ENCODE peak calls at places on chromosomes 3 and 15, in seven cellular contexts. One of them, this sample, is unnamed.
A peak's percentile ranks its signal among the peaks of the same experiment; 100 is the strongest.

GRCh38 chr3:40534283-40534682 is 9.5 kb downstream of the ZNF621 start:
- DNase-seq in K562: no peak
- DNase-seq in HCT116: no peak
- DNase-seq in IMR-90: no peak
- DNase-seq in A549: no peak
- DNase-seq in CD4-positive, alpha-beta memory T cell: no peak
- DNase-seq in H1: no peak
- DNase-seq in this sample: no peak

GRCh38 chr3:110419571-110419970 is 652.0 kb upstream of the NECTIN3 start:
- DNase-seq in HCT116: no peak
- DNase-seq in IMR-90: no peak
- DNase-seq in K562: no peak
- DNase-seq in H1: no peak
- DNase-seq in A549: no peak
- DNase-seq in CD4-positive, alpha-beta memory T cell: no peak
- DNase-seq in this sample: no peak

GRCh38 chr15:58510715-58511465 is 79.1 kb downstream of the LIPC start:
- DNase-seq in IMR-90: peak; percentile 51
- DNase-seq in K562: no peak
- DNase-seq in HCT116: no peak
- DNase-seq in A549: no peak
- DNase-seq in H1: no peak
- DNase-seq in CD4-positive, alpha-beta memory T cell: no peak
- DNase-seq in this sample: no peak

GRCh38 chr15:39935241-39935640 is 1.3 kb downstream of the EIF2AK4 start:
- DNase-seq in HCT116: no peak
- DNase-seq in A549: no peak
- DNase-seq in IMR-90: no peak
- DNase-seq in K562: no peak
- DNase-seq in CD4-positive, alpha-beta memory T cell: no peak
- DNase-seq in H1: no peak
- DNase-seq in this sample: no peak

GRCh38 chr3:178131801-178132200 is 404.4 kb upstream of the KCNMB2 start:
- DNase-seq in A549: no peak
- DNase-seq in IMR-90: peak; percentile 52
- DNase-seq in H1: no peak
- DNase-seq in K562: no peak
- DNase-seq in HCT116: no peak
- DNase-seq in CD4-positive, alpha-beta memory T cell: no peak
- DNase-seq in this sample: no peak

GRCh38 chr15:37678124-37678523 is 256.3 kb upstream of the TMCO5A start:
- DNase-seq in A549: no peak
- DNase-seq in K562: no peak
- DNase-seq in IMR-90: no peak
- DNase-seq in H1: peak; percentile 50
- DNase-seq in CD4-positive, alpha-beta memory T cell: no peak
- DNase-seq in HCT116: no peak
- DNase-seq in this sample: no peak

GRCh38 chr3:126508539-126508938 is 9.0 kb downstream of the UROC1 start:
- DNase-seq in K562: no peak
- DNase-seq in CD4-positive, alpha-beta memory T cell: no peak
- DNase-seq in A549: peak; percentile 11
- DNase-seq in H1: no peak
- DNase-seq in IMR-90: no peak
- DNase-seq in HCT116: peak; percentile 8
- DNase-seq in this sample: no peak

GRCh38 chr3:172749201-172749965 is 1.1 kb upstream of the ECT2 start:
- DNase-seq in K562: no peak
- DNase-seq in IMR-90: peak; percentile 96
- DNase-seq in H1: no peak
- DNase-seq in A549: peak; percentile 98
- DNase-seq in HCT116: peak; percentile 90
- DNase-seq in CD4-positive, alpha-beta memory T cell: no peak
- DNase-seq in this sample: no peak

GRCh38 chr3:72591522-72592421 is 256.5 kb downstream of the SHQ1 start:
- DNase-seq in K562: peak; percentile 36
- DNase-seq in IMR-90: peak; percentile 69
- DNase-seq in CD4-positive, alpha-beta memory T cell: no peak
- DNase-seq in H1: no peak
- DNase-seq in A549: peak; percentile 42
- DNase-seq in HCT116: no peak
- DNase-seq in this sample: no peak

GRCh38 chr3:53859178-53859577 is 12.8 kb downstream of the IL17RB start:
- DNase-seq in IMR-90: no peak
- DNase-seq in H1: no peak
- DNase-seq in A549: no peak
- DNase-seq in HCT116: no peak
- DNase-seq in CD4-positive, alpha-beta memory T cell: no peak
- DNase-seq in K562: no peak
- DNase-seq in this sample: no peak

GRCh38 chr3:10479311-10479710 is 26.1 kb downstream of the ATP2B2 start:
- DNase-seq in K562: no peak
- DNase-seq in IMR-90: no peak
- DNase-seq in H1: no peak
- DNase-seq in A549: no peak
- DNase-seq in HCT116: no peak
- DNase-seq in CD4-positive, alpha-beta memory T cell: no peak
- DNase-seq in this sample: no peak

GRCh38 chr3:151387443-151388241 is 3.1 kb upstream of the P2RY12 start:
- DNase-seq in A549: no peak
- DNase-seq in H1: no peak
- DNase-seq in IMR-90: no peak
- DNase-seq in CD4-positive, alpha-beta memory T cell: no peak
- DNase-seq in K562: no peak
- DNase-seq in HCT116: no peak
- DNase-seq in this sample: no peak

GRCh38 chr3:53531749-53532148 is 37.3 kb downstream of the CACNA1D start:
- DNase-seq in H1: no peak
- DNase-seq in K562: no peak
- DNase-seq in IMR-90: no peak
- DNase-seq in CD4-positive, alpha-beta memory T cell: no peak
- DNase-seq in HCT116: peak; percentile 6
- DNase-seq in A549: no peak
- DNase-seq in this sample: peak; percentile 15

GRCh38 chr3:154904328-154904727 is 175.8 kb upstream of the MME start:
- DNase-seq in CD4-positive, alpha-beta memory T cell: no peak
- DNase-seq in IMR-90: peak; percentile 54
- DNase-seq in H1: no peak
- DNase-seq in A549: peak; percentile 11
- DNase-seq in HCT116: peak; percentile 33
- DNase-seq in K562: no peak
- DNase-seq in this sample: peak; percentile 51

GRCh38 chr15:39934415-39935044 is 615 bp downstream of the EIF2AK4 start:
- DNase-seq in H1: no peak
- DNase-seq in K562: no peak
- DNase-seq in CD4-positive, alpha-beta memory T cell: no peak
- DNase-seq in HCT116: no peak
- DNase-seq in IMR-90: no peak
- DNase-seq in A549: no peak
- DNase-seq in this sample: no peak

GRCh38 chr15:77414781-77415442 is 5.0 kb downstream of the PEAK1 start:
- DNase-seq in H1: no peak
- DNase-seq in CD4-positive, alpha-beta memory T cell: no peak
- DNase-seq in HCT116: no peak
- DNase-seq in K562: no peak
- DNase-seq in A549: no peak
- DNase-seq in IMR-90: no peak
- DNase-seq in this sample: no peak

GRCh38 chr15:94745371-94745770 is 514.0 kb downstream of the MCTP2 start:
- DNase-seq in H1: no peak
- DNase-seq in IMR-90: no peak
- DNase-seq in HCT116: no peak
- DNase-seq in K562: no peak
- DNase-seq in A549: no peak
- DNase-seq in CD4-positive, alpha-beta memory T cell: no peak
- DNase-seq in this sample: no peak

GRCh38 chr3:143814358-143814968 is 33.8 kb downstream of the SLC9A9 start:
- DNase-seq in K562: no peak
- DNase-seq in IMR-90: no peak
- DNase-seq in H1: no peak
- DNase-seq in CD4-positive, alpha-beta memory T cell: no peak
- DNase-seq in A549: no peak
- DNase-seq in HCT116: no peak
- DNase-seq in this sample: no peak

GRCh38 chr3:42190701-42191442 is 75.1 kb downstream of the CCK start:
- DNase-seq in A549: peak; percentile 61
- DNase-seq in IMR-90: peak; percentile 52
- DNase-seq in CD4-positive, alpha-beta memory T cell: peak; percentile 61
- DNase-seq in HCT116: peak; percentile 41
- DNase-seq in K562: peak; percentile 69
- DNase-seq in H1: peak; percentile 89
- DNase-seq in this sample: peak; percentile 70

GRCh38 chr3:82080261-82080660 is 318.8 kb upstream of the GBE1 start:
- DNase-seq in A549: no peak
- DNase-seq in CD4-positive, alpha-beta memory T cell: no peak
- DNase-seq in H1: no peak
- DNase-seq in HCT116: no peak
- DNase-seq in IMR-90: no peak
- DNase-seq in K562: no peak
- DNase-seq in this sample: no peak

GRCh38 chr15:31552482-31553099 is 226.0 kb downstream of the KLF13 start:
- DNase-seq in K562: no peak
- DNase-seq in H1: no peak
- DNase-seq in A549: no peak
- DNase-seq in IMR-90: peak; percentile 24
- DNase-seq in HCT116: no peak
- DNase-seq in CD4-positive, alpha-beta memory T cell: no peak
- DNase-seq in this sample: no peak

GRCh38 chr15:35281515-35281914 is 196.4 kb upstream of the NANOGP8 start:
- DNase-seq in A549: no peak
- DNase-seq in IMR-90: peak; percentile 70
- DNase-seq in H1: no peak
- DNase-seq in K562: no peak
- DNase-seq in CD4-positive, alpha-beta memory T cell: no peak
- DNase-seq in HCT116: peak; percentile 35
- DNase-seq in this sample: no peak

GRCh38 chr3:192884831-192885356 is 32.8 kb downstream of the MB21D2 start:
- DNase-seq in H1: no peak
- DNase-seq in IMR-90: peak; percentile 72
- DNase-seq in A549: no peak
- DNase-seq in HCT116: no peak
- DNase-seq in CD4-positive, alpha-beta memory T cell: no peak
- DNase-seq in K562: no peak
- DNase-seq in this sample: no peak
- H3K4me1 ChIP-seq in H1: peaks cover 1% of the 10 kb centered on the region
- H3K4me1 ChIP-seq in IMR-90: peaks cover 26% of the 10 kb centered on the region
- H3K4me1 ChIP-seq in A549: peaks cover 48% of the 10 kb centered on the region
- H3K4me1 ChIP-seq in HCT116: peaks cover 47% of the 10 kb centered on the region
- H3K4me1 ChIP-seq in CD4-positive, alpha-beta memory T cell: peaks cover 36% of the 10 kb centered on the region
- H3K4me1 ChIP-seq in K562: no peaks in the 10 kb centered on the region
- H3K4me1 ChIP-seq in this sample: peaks cover 2% of the 10 kb centered on the region

DNA sequence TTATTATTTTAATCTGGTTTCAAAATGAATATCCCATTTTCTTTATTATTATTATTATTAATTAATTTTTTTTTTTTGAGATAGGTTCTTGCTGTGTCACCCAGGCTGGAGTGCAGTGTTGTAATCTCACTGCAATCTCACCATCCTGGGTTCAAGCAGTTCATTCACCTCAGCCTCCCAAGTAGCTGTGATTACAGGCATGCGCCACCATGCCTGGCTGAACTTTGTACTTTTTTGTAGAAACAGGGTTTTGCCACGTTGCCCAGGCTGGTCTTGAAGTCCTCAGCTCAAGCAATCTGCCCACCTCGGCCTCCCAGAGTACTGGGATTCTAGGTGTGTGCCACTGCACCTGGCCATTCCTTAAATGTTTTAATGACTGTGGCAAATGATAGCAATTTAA is 28.6 kb downstream of the DAG1 start:
- DNase-seq in CD4-positive, alpha-beta memory T cell: no peak
- DNase-seq in HCT116: no peak
- DNase-seq in A549: peak; percentile 19
- DNase-seq in K562: no peak
- DNase-seq in IMR-90: no peak
- DNase-seq in H1: no peak
- DNase-seq in this sample: no peak
- H3K4me1 ChIP-seq in CD4-positive, alpha-beta memory T cell: no peaks in the 10 kb centered on the region
- H3K4me1 ChIP-seq in HCT116: peaks cover 26% of the 10 kb centered on the region
- H3K4me1 ChIP-seq in A549: peaks cover 49% of the 10 kb centered on the region
- H3K4me1 ChIP-seq in K562: peaks cover 19% of the 10 kb centered on the region
- H3K4me1 ChIP-seq in IMR-90: peaks cover 22% of the 10 kb centered on the region
- H3K4me1 ChIP-seq in H1: no peaks in the 10 kb centered on the region
- H3K4me1 ChIP-seq in this sample: no peaks in the 10 kb centered on the region

GRCh38 chr3:45689787-45690145 is 570 bp downstream of the SACM1L start:
- DNase-seq in K562: no peak
- DNase-seq in IMR-90: no peak
- DNase-seq in HCT116: no peak
- DNase-seq in CD4-positive, alpha-beta memory T cell: no peak
- DNase-seq in H1: no peak
- DNase-seq in A549: no peak
- DNase-seq in this sample: peak; percentile 21
- H3K4me1 ChIP-seq in K562: peaks cover 22% of the 10 kb centered on the region
- H3K4me1 ChIP-seq in IMR-90: peaks cover 5% of the 10 kb centered on the region
- H3K4me1 ChIP-seq in HCT116: peaks cover 8% of the 10 kb centered on the region
- H3K4me1 ChIP-seq in CD4-positive, alpha-beta memory T cell: peaks cover 53% of the 10 kb centered on the region
- H3K4me1 ChIP-seq in H1: peaks cover 7% of the 10 kb centered on the region
- H3K4me1 ChIP-seq in A549: peaks cover 10% of the 10 kb centered on the region
- H3K4me1 ChIP-seq in this sample: peaks cover 38% of the 10 kb centered on the region

DNA sequence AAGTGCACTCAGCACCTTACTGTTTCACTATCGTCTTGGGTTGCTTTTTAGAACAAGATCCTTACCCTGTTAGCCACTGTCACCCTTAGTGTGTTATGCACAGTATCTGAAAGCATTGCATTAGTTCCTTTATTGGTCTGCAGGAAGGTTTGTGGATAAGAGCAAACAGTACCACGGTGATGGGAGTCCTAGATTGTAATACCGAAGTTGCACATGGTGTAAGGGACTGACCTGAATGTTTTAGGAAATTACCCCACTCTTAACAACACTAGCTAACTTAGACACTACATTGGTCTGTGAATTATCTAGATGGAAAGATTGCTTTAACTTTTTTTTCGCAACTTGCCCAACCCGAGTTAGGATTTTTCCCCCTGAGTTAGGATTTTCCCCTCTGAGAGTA is 1.3 kb downstream of the STT3B start:
- DNase-seq in IMR-90: peak; percentile 17
- DNase-seq in HCT116: no peak
- DNase-seq in CD4-positive, alpha-beta memory T cell: peak; percentile 20
- DNase-seq in H1: no peak
- DNase-seq in K562: no peak
- DNase-seq in A549: peak; percentile 3
- DNase-seq in this sample: peak; percentile 51
- H3K4me1 ChIP-seq in IMR-90: no peaks in the 10 kb centered on the region
- H3K4me1 ChIP-seq in HCT116: peaks cover 12% of the 10 kb centered on the region
- H3K4me1 ChIP-seq in CD4-positive, alpha-beta memory T cell: peaks cover 50% of the 10 kb centered on the region
- H3K4me1 ChIP-seq in H1: no peaks in the 10 kb centered on the region
- H3K4me1 ChIP-seq in K562: peaks cover 26% of the 10 kb centered on the region
- H3K4me1 ChIP-seq in A549: peaks cover 41% of the 10 kb centered on the region
- H3K4me1 ChIP-seq in this sample: no peaks in the 10 kb centered on the region

GRCh38 chr15:63039811-63040210 is 2.7 kb upstream of the TPM1 start:
- DNase-seq in CD4-positive, alpha-beta memory T cell: no peak
- DNase-seq in IMR-90: no peak
- DNase-seq in H1: no peak
- DNase-seq in K562: no peak
- DNase-seq in A549: no peak
- DNase-seq in HCT116: no peak
- DNase-seq in this sample: no peak
- H3K4me1 ChIP-seq in CD4-positive, alpha-beta memory T cell: peaks cover 14% of the 10 kb centered on the region
- H3K4me1 ChIP-seq in IMR-90: peaks cover 4% of the 10 kb centered on the region
- H3K4me1 ChIP-seq in H1: peaks cover 16% of the 10 kb centered on the region
- H3K4me1 ChIP-seq in K562: no peaks in the 10 kb centered on the region
- H3K4me1 ChIP-seq in A549: peaks cover 28% of the 10 kb centered on the region
- H3K4me1 ChIP-seq in HCT116: no peaks in the 10 kb centered on the region
- H3K4me1 ChIP-seq in this sample: no peaks in the 10 kb centered on the region

GRCh38 chr3:65950340-65951326 is 88.1 kb downstream of the MAGI1 start:
- DNase-seq in IMR-90: no peak
- DNase-seq in A549: no peak
- DNase-seq in CD4-positive, alpha-beta memory T cell: no peak
- DNase-seq in HCT116: no peak
- DNase-seq in K562: no peak
- DNase-seq in H1: no peak
- DNase-seq in this sample: no peak
- H3K4me1 ChIP-seq in IMR-90: peaks cover 22% of the 10 kb centered on the region
- H3K4me1 ChIP-seq in A549: peaks cover 36% of the 10 kb centered on the region
- H3K4me1 ChIP-seq in CD4-positive, alpha-beta memory T cell: no peaks in the 10 kb centered on the region
- H3K4me1 ChIP-seq in HCT116: peaks cover 96% of the 10 kb centered on the region
- H3K4me1 ChIP-seq in K562: no peaks in the 10 kb centered on the region
- H3K4me1 ChIP-seq in H1: peaks cover 17% of the 10 kb centered on the region
- H3K4me1 ChIP-seq in this sample: no peaks in the 10 kb centered on the region